ENCODE peak calls at places on chromosomes 2 and 18, in six cellular contexts. B is AG04450, K is kidney epithelial cell, O is hepatocyte, L is MM.1S, U is Peyer's patch. J is an unnamed sample.

GRCh38 chr2:122132292-122132691 is 376.8 kb downstream of the TSN start:
- DNase-seq in B (no peak), K (no peak), O (no peak), L (no peak), U (no peak), J (no peak)

GRCh38 chr2:181915096-181915495 is 23.6 kb downstream of the ITPRID2 start:
- DNase-seq in B (no peak), K (no peak), O (no peak), L (no peak), U (no peak), J (no peak)

GRCh38 chr2:130334026-130334425 is 8.7 kb upstream of the IMP4 start:
- DNase-seq in B (no peak), K (no peak), O (no peak), L (no peak), U (no peak), J (no peak)

GRCh38 chr2:199228887-199229819 is 228.6 kb downstream of the SATB2 start:
- DNase-seq in B (peak; percentile 90), K (peak; percentile 87), O (no peak), L (no peak), U (no peak), J (peak; percentile 59)

GRCh38 chr2:21793461-21793860 is 669.7 kb downstream of the TDRD15 start:
- DNase-seq in B (no peak), K (no peak), O (no peak), L (no peak), U (no peak), J (no peak)

GRCh38 chr18:54737986-54738385 is 90.3 kb upstream of the RAB27B start:
- DNase-seq in B (peak; percentile 10), K (no peak), O (no peak), L (no peak), U (no peak), J (no peak)

GRCh38 chr2:121564905-121565304 is 34.2 kb downstream of the RNU4ATAC start:
- DNase-seq in B (no peak), K (no peak), O (no peak), L (no peak), U (no peak), J (no peak)

GRCh38 chr2:172200495-172201085 is 97.9 kb upstream of the DLX2 start:
- DNase-seq in B (no peak), K (no peak), O (no peak), L (no peak), U (no peak), J (no peak)

GRCh38 chr2:119174216-119174992 is 15.9 kb upstream of the C1QL2 start:
- DNase-seq in B (no peak), K (no peak), O (peak; percentile 39), L (peak; percentile 51), U (peak; percentile 79), J (no peak)

GRCh38 chr2:174611006-174611405 is 13.4 kb upstream of the WIPF1 start:
- DNase-seq in B (no peak), K (no peak), O (no peak), L (no peak), U (no peak), J (no peak)
- H3K4me3 ChIP-seq in B (no peak overlapping the region), K (no peak overlapping the region), O (no peak overlapping the region), L (no peak overlapping the region), U (no peak overlapping the region), J (no peak overlapping the region)

DNA sequence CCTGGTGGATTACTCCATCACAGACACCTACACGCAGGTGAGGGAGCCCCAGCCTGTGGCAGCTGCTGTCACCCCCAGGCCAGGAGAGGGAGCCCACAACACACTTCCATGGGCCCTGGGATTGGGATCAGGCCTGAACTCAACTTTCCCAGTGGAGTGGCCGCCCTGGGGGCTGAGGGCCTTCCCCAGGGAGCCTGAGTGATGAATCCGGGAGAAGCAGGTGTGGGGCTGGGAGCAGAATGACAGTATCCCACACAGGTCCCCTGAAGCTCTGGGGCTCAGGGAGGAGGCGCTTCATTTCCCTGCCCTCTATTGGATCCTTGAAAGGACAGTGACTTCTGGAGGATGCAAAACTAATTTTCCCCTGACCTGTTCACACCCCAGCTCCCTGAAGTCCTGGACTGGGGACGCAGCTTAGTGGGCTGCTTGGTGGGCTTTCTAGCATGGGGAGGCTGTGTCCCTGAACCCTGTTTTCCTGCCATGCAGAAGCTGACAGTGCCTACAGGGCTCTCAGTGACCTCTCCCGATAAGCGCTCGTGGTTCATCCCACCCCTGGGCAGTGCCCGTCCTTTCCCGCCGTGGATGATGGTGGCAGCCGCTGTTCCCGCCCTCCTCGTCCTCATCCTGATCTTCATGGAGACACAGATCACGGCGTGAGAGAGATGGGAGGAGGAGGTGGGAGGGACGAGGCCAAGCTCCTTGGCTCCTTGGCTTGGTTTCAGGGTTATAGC is 11.0 kb downstream of the SLC4A3 start:
- DNase-seq in B (no peak), K (no peak), O (no peak), L (no peak), U (no peak), J (no peak)
- TF ChIP-seq CTCF in B (peak; percentile 16), K (peak; percentile 23), O (peak; percentile 14), L (no peak), U (no peak), J (peak; percentile 39)

GRCh38 chr2:11753452-11753885 is 7.0 kb downstream of the LPIN1 start:
- DNase-seq in B (no peak), K (no peak), O (no peak), L (peak; percentile 93), U (peak; percentile 90), J (no peak)
- H3K4me3 ChIP-seq in B (no peak overlapping the region), K (no peak overlapping the region), O (no peak overlapping the region), L (peak overlapping the region; percentile 45), U (peak overlapping the region; percentile 29), J (no peak overlapping the region)

DNA sequence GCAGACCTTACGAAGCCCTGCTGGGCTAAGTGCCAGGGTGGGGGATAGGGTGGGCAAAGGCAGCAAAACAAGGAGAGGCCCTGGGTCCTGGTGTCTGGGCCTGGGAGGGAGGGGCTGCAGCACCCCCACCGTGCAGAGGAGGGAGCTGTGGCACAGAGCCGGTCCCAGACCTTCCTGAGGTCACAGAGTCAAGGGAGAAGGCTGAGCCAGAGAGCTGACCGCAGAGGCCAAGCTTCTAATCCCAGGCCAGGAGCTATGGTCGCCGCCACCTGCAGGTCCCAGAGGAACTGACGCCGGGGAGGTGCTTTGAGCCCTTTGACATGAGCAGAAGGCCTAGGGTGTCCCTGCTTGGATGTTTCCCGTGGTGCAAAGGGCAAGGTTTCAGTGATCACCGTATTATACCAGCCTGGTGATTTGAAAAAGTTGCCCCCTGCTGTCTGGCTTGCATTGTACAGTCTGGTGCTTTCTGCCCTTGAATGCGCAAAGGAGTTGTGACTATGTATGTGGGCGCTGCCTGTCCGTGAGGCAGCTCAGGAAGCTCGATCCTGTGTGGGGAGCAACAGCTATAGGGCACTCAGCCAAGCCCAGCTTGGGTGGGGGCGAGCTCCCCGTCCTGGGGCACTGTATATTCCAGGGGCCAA is 44.3 kb downstream of the EDAR start:
- DNase-seq in B (no peak), K (no peak), O (peak; percentile 72), L (no peak), U (no peak), J (no peak)
- TF ChIP-seq CTCF in B (peak; percentile 20), K (no peak), O (peak; percentile 21), L (no peak), U (peak; percentile 11), J (peak; percentile 42)

DNA sequence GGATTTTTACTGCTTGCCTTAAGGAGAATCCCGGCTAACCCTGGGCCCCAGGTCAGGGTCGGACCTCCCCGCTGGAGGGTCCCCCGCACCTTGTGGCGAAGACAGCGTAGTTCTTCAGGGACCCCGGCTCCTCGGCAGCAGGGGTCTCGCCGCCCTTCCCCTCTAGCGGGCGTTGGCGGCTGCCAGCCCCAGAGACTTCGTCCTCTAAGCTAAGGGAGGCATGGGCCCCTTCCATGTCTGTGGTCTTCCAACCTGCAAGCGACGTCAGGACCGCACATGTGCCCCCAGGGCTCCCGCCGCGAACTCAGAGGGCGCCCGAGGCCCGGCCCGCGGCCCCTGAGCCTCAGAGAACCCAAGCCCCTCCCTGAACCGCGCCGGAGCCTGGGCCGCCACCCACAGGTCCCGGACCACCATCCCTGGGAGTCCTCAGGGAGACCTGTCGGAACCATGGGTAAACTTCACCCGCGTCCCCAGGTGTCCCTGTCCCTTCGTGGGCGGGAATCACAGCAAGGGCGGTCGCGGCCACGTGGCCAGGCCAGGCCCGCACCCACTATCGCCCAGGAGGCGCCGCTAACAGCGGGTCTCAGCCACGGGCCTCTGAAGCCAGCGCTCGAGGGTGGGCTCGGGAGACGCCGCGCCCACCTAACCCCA is 562 bp downstream of the ANKMY1 start:
- DNase-seq in B (no peak), K (no peak), O (peak; percentile 6), L (no peak), U (no peak), J (no peak)
- H3K4me3 ChIP-seq in B (peak overlapping the region; percentile 55), K (peak overlapping the region; percentile 41), O (peak overlapping the region; percentile 62), L (no peak overlapping the region), U (peak overlapping the region; percentile 60), J (peak overlapping the region; percentile 59)